ENCODE peak calls at places on chromosomes 3 and 15, in eight cellular contexts. I, A, L, R, O, G, M and P are unnamed samples.

GRCh38 chr3:158531334-158531733 is 39.7 kb upstream of the MLF1 start:
- DNase-seq in A (no peak), M (no peak), G (no peak), O (no peak), L (no peak), I (no peak), R (no peak), P (no peak)

GRCh38 chr3:111979689-111980025 is 831 bp downstream of the ABHD10 start:
- DNase-seq in R (no peak), L (no peak), G (no peak), A (no peak), O (no peak), I (no peak), M (no peak), P (no peak)

GRCh38 chr3:177603137-177603603 is 405.9 kb upstream of the TBL1XR1 start:
- DNase-seq in I (no peak), A (no peak), M (no peak), G (no peak), O (no peak), R (no peak), L (no peak), P (no peak)

GRCh38 chr15:100684591-100684990 is 82.2 kb downstream of the ASB7 start:
- DNase-seq in M (no peak), A (no peak), L (no peak), O (no peak), I (no peak), G (no peak), R (no peak), P (no peak)

GRCh38 chr3:48593337-48593736 is 1.8 kb downstream of the COL7A1 start:
- DNase-seq in R (no peak), L (no peak), A (no peak), I (no peak), G (no peak), M (no peak), O (no peak), P (no peak)

GRCh38 chr15:89227425-89227824 is 6.0 kb upstream of the RLBP1 start:
- DNase-seq in A (no peak), M (no peak), R (no peak), O (no peak), L (no peak), G (no peak), I (no peak), P (no peak)

GRCh38 chr3:134369231-134369741 is 5.0 kb downstream of the AMOTL2 start:
- DNase-seq in I (no peak), G (no peak), L (no peak), O (no peak), M (no peak), A (no peak), R (peak; percentile 85), P (no peak)

GRCh38 chr15:51864408-51865056 is 35.1 kb downstream of the TMOD3 start:
- DNase-seq in M (no peak), R (no peak), L (no peak), A (no peak), O (no peak), G (no peak), I (no peak), P (no peak)

GRCh38 chr15:23075927-23076326 is 36.6 kb upstream of the TUBGCP5 start:
- DNase-seq in A (no peak), L (no peak), G (no peak), O (no peak), R (no peak), M (no peak), I (no peak), P (no peak)

GRCh38 chr3:131899021-131899420 is 135.8 kb downstream of the CPNE4 start:
- DNase-seq in I (no peak), G (no peak), R (no peak), M (no peak), L (no peak), A (no peak), O (no peak), P (no peak)

GRCh38 chr3:13623101-13623654 is 74.3 kb downstream of the FBLN2 start:
- DNase-seq in L (no peak), M (no peak), G (no peak), R (peak; percentile 21), I (no peak), A (no peak), O (no peak), P (no peak)

GRCh38 chr15:63306480-63307073 is 29.2 kb downstream of the APH1B start:
- DNase-seq in L (no peak), G (no peak), I (no peak), O (no peak), M (no peak), R (no peak), A (no peak), P (no peak)

GRCh38 chr15:40807888-40808194 is 568 bp upstream of the DNAJC17 start:
- DNase-seq in I (no peak), O (no peak), M (no peak), G (no peak), R (no peak), L (no peak), A (no peak), P (no peak)

GRCh38 chr15:68409736-68410370 is 22.1 kb downstream of the ITGA11 start:
- DNase-seq in R (no peak), O (no peak), L (no peak), I (no peak), G (no peak), M (no peak), A (no peak), P (no peak)

GRCh38 chr15:74784854-74785715 is 3.2 kb downstream of the CSK start:
- DNase-seq in M (no peak), O (no peak), L (no peak), A (no peak), G (no peak), R (no peak), I (no peak), P (no peak)

GRCh38 chr15:32974691-32975090 is 219.8 kb downstream of the FMN1 start:
- DNase-seq in I (no peak), G (no peak), R (no peak), M (no peak), O (no peak), A (no peak), L (no peak), P (no peak)

GRCh38 chr15:67125589-67126502 is 60.4 kb downstream of the SMAD3 start:
- DNase-seq in G (no peak), R (peak; percentile 94), L (no peak), O (peak; percentile 96), I (no peak), M (peak; percentile 96), A (no peak), P (no peak)

GRCh38 chr3:43180027-43180426 is 74.1 kb upstream of the POMGNT2 start:
- DNase-seq in O (no peak), G (no peak), R (peak; percentile 45), L (no peak), M (no peak), I (no peak), A (no peak), P (no peak)